ENCODE peak calls at places on chromosomes 2 and 18, in five cellular contexts. One of them, this sample, is unnamed.

GRCh38 chr2:10027931-10028330 is 15.4 kb upstream of the KLF11 start:
- DNase-seq in neural progenitor cell: no peak
- DNase-seq in heart right ventricle: no peak
- DNase-seq in IMR-90: no peak
- DNase-seq in ovary: no peak
- DNase-seq in this sample: no peak

GRCh38 chr2:231455890-231456289 is 8.4 kb downstream of the NCL start:
- DNase-seq in ovary: no peak
- DNase-seq in heart right ventricle: no peak
- DNase-seq in IMR-90: no peak
- DNase-seq in neural progenitor cell: no peak
- DNase-seq in this sample: no peak

GRCh38 chr2:65918760-65919187 is 486.4 kb upstream of the SPRED2 start:
- DNase-seq in ovary: no peak
- DNase-seq in neural progenitor cell: no peak
- DNase-seq in heart right ventricle: no peak
- DNase-seq in IMR-90: no peak
- DNase-seq in this sample: peak

GRCh38 chr2:191846787-191847620 is at the start of gene CAVIN2:
- DNase-seq in ovary: peak
- DNase-seq in heart right ventricle: peak
- DNase-seq in neural progenitor cell: peak
- DNase-seq in IMR-90: peak
- DNase-seq in this sample: peak

GRCh38 chr2:146801886-146802285 is 1042.9 kb upstream of the ACVR2A start:
- DNase-seq in neural progenitor cell: no peak
- DNase-seq in ovary: no peak
- DNase-seq in IMR-90: no peak
- DNase-seq in heart right ventricle: no peak
- DNase-seq in this sample: peak

GRCh38 chr2:175167076-175167791 is 769 bp downstream of the ATF2 start:
- DNase-seq in heart right ventricle: peak
- DNase-seq in neural progenitor cell: no peak
- DNase-seq in IMR-90: no peak
- DNase-seq in ovary: peak
- DNase-seq in this sample: peak

GRCh38 chr2:53768233-53768542 is 584 bp downstream of the CHAC2 start:
- DNase-seq in neural progenitor cell: peak
- DNase-seq in ovary: no peak
- DNase-seq in IMR-90: no peak
- DNase-seq in heart right ventricle: no peak
- DNase-seq in this sample: no peak

GRCh38 chr18:79452991-79453645 is 57.4 kb downstream of the NFATC1 start:
- DNase-seq in ovary: no peak
- DNase-seq in neural progenitor cell: no peak
- DNase-seq in IMR-90: no peak
- DNase-seq in heart right ventricle: no peak
- DNase-seq in this sample: no peak

GRCh38 chr18:79903071-79903635 is 48.3 kb downstream of the SLC66A2 start:
- DNase-seq in neural progenitor cell: no peak
- DNase-seq in heart right ventricle: no peak
- DNase-seq in ovary: peak
- DNase-seq in IMR-90: no peak
- DNase-seq in this sample: no peak

GRCh38 chr18:42100917-42101316 is 145.9 kb downstream of the PIK3C3 start:
- DNase-seq in IMR-90: no peak
- DNase-seq in heart right ventricle: no peak
- DNase-seq in ovary: no peak
- DNase-seq in neural progenitor cell: no peak
- DNase-seq in this sample: no peak

GRCh38 chr18:68660355-68661183 is 54.3 kb downstream of the TMX3 start:
- DNase-seq in ovary: no peak
- DNase-seq in IMR-90: peak
- DNase-seq in neural progenitor cell: peak
- DNase-seq in heart right ventricle: no peak
- DNase-seq in this sample: peak

GRCh38 chr18:74906189-74906588 is 302.8 kb downstream of the PTGR3 start:
- DNase-seq in neural progenitor cell: no peak
- DNase-seq in ovary: no peak
- DNase-seq in IMR-90: peak
- DNase-seq in heart right ventricle: no peak
- DNase-seq in this sample: peak

GRCh38 chr2:145931836-145932352 is 1412.0 kb upstream of the ZEB2 start:
- DNase-seq in IMR-90: no peak
- DNase-seq in ovary: no peak
- DNase-seq in neural progenitor cell: no peak
- DNase-seq in heart right ventricle: no peak
- DNase-seq in this sample: no peak

GRCh38 chr2:120825370-120826259 is 89.9 kb downstream of the GLI2 start:
- DNase-seq in neural progenitor cell: no peak
- DNase-seq in IMR-90: peak
- DNase-seq in heart right ventricle: peak
- DNase-seq in ovary: peak
- DNase-seq in this sample: peak

GRCh38 chr2:20670315-20671035 is 3.5 kb downstream of the GDF7 start:
- DNase-seq in neural progenitor cell: peak
- DNase-seq in ovary: no peak
- DNase-seq in heart right ventricle: no peak
- DNase-seq in IMR-90: no peak
- DNase-seq in this sample: no peak

GRCh38 chr2:26616032-26616863 is 24.9 kb downstream of the CIB4 start:
- DNase-seq in IMR-90: no peak
- DNase-seq in neural progenitor cell: no peak
- DNase-seq in heart right ventricle: no peak
- DNase-seq in ovary: no peak
- DNase-seq in this sample: no peak

GRCh38 chr18:69127844-69128486 is 272.7 kb upstream of the DOK6 start:
- DNase-seq in IMR-90: no peak
- DNase-seq in neural progenitor cell: no peak
- DNase-seq in ovary: no peak
- DNase-seq in heart right ventricle: no peak
- DNase-seq in this sample: no peak

GRCh38 chr2:26754972-26755670 is 9.0 kb upstream of the SLC35F6 start:
- DNase-seq in neural progenitor cell: peak
- DNase-seq in heart right ventricle: no peak
- DNase-seq in ovary: no peak
- DNase-seq in IMR-90: no peak
- DNase-seq in this sample: no peak

GRCh38 chr2:149038442-149039212 is at the start of gene LYPD6B:
- DNase-seq in IMR-90: no peak
- DNase-seq in neural progenitor cell: peak
- DNase-seq in ovary: no peak
- DNase-seq in heart right ventricle: no peak
- DNase-seq in this sample: peak

GRCh38 chr2:172461591-172462392 is 34.4 kb downstream of the ITGA6 start:
- DNase-seq in ovary: peak
- DNase-seq in heart right ventricle: peak
- DNase-seq in neural progenitor cell: peak
- DNase-seq in IMR-90: peak
- DNase-seq in this sample: peak

GRCh38 chr2:33322099-33322498 is 154.3 kb upstream of the RASGRP3 start:
- DNase-seq in heart right ventricle: peak
- DNase-seq in neural progenitor cell: no peak
- DNase-seq in IMR-90: peak
- DNase-seq in ovary: peak
- DNase-seq in this sample: no peak

GRCh38 chr2:149028377-149028776 is 10.1 kb upstream of the LYPD6B start:
- DNase-seq in IMR-90: no peak
- DNase-seq in ovary: no peak
- DNase-seq in neural progenitor cell: no peak
- DNase-seq in heart right ventricle: no peak
- DNase-seq in this sample: peak

GRCh38 chr18:38367473-38367872 is 801.9 kb upstream of the CELF4 start:
- DNase-seq in IMR-90: no peak
- DNase-seq in ovary: no peak
- DNase-seq in heart right ventricle: no peak
- DNase-seq in neural progenitor cell: no peak
- DNase-seq in this sample: no peak

GRCh38 chr2:207847098-207847806 is 77.5 kb upstream of the FZD5 start:
- DNase-seq in heart right ventricle: no peak
- DNase-seq in IMR-90: no peak
- DNase-seq in neural progenitor cell: no peak
- DNase-seq in ovary: no peak
- DNase-seq in this sample: no peak

GRCh38 chr2:44981714-44982108 is 27.5 kb downstream of the SIX2 start:
- DNase-seq in ovary: peak
- DNase-seq in neural progenitor cell: peak
- DNase-seq in heart right ventricle: peak
- DNase-seq in IMR-90: peak
- DNase-seq in this sample: peak

GRCh38 chr2:222671259-222672067 is at the start of gene MOGAT1:
- DNase-seq in ovary: peak
- DNase-seq in IMR-90: no peak
- DNase-seq in neural progenitor cell: peak
- DNase-seq in heart right ventricle: peak
- DNase-seq in this sample: peak

GRCh38 chr2:75788154-75788553 is 77.4 kb upstream of the GCFC2 start:
- DNase-seq in ovary: no peak
- DNase-seq in neural progenitor cell: no peak
- DNase-seq in IMR-90: no peak
- DNase-seq in heart right ventricle: no peak
- DNase-seq in this sample: peak

GRCh38 chr2:8680931-8681760 is 710 bp upstream of the ID2 start:
- DNase-seq in heart right ventricle: peak
- DNase-seq in IMR-90: peak
- DNase-seq in ovary: peak
- DNase-seq in neural progenitor cell: peak
- DNase-seq in this sample: peak

DNA sequence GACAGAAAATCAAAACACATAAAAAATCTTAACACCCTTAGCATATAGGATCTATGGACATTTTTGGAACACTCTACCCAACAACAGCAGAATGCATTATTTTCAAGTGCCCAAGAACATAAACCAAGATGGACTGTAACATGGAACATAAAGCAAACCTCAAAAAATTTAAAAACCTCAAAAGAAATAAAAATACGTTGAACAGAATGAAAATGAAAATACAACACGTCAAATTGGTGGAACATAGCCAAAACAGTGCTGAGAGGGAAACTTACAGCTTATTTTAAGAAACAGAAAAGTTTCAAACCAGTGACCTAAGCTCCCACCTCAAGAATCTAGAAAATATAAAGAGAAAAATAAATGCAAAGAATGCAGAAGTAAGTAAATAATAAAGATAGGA is 58.3 kb upstream of the BCL2L11 start:
- DNase-seq in IMR-90: no peak
- DNase-seq in heart right ventricle: no peak
- DNase-seq in neural progenitor cell: no peak
- DNase-seq in ovary: no peak
- DNase-seq in this sample: no peak
- H3K4me3 ChIP-seq in IMR-90: no peak
- H3K4me3 ChIP-seq in heart right ventricle: no peak
- H3K4me3 ChIP-seq in neural progenitor cell: no peak
- H3K4me3 ChIP-seq in ovary: no peak
- H3K4me3 ChIP-seq in this sample: no peak

DNA sequence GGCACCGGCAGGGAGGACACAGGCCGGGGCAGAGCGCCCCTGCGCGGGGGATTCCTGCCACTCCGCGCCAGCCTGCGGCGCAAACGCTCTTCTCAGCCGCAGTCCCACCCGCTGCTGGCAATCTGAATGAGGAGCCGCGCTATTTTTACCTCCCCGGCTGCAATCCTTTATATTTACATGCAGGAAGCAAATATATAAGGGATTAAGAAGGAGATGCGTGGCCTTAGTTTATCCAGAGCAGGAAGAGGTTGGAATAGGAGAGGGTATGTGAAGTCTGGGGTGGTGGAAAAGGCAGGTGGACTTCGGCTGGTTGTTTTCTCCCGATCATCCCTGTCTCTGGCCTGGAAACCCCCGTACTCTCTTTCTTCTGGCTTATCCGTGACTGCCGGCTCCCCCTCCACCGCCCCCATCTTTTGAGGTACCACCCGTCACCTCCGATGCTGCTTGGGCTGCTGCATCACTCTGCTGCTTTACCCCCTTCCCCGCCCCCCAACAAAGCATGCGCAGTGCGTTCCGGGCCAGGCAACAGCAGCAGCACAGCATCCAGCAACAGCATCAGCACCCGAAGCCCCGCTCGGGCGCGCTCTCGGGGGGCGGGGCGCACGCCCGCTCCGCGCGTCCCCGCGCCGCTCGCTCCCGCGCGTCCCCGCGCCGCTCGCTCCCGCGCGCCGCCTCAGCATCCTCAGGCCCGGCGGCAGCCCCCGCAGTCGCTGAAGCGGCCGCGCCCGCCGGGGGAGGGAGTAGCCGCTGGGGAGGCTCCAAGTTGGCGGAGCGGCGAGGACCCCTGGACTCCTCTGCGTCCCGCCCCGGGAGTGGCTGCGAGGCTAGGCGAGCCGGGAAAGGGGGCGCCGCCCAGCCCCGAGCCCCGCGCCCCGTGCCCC is at the start of gene ADAM23:
- DNase-seq in heart right ventricle: peak
- DNase-seq in neural progenitor cell: peak
- DNase-seq in ovary: peak
- DNase-seq in IMR-90: peak
- DNase-seq in this sample: peak
- TF ChIP-seq CTCF in heart right ventricle: peak
- TF ChIP-seq CTCF in neural progenitor cell: peak
- TF ChIP-seq CTCF in ovary: no peak
- TF ChIP-seq CTCF in IMR-90: peak
- TF ChIP-seq CTCF in this sample: no peak

GRCh38 chr2:3654031-3654430 is 4.0 kb upstream of the ALLC start:
- DNase-seq in ovary: no peak
- DNase-seq in neural progenitor cell: no peak
- DNase-seq in IMR-90: no peak
- DNase-seq in heart right ventricle: no peak
- DNase-seq in this sample: no peak

GRCh38 chr2:3649581-3649980 is 8.4 kb upstream of the ALLC start:
- DNase-seq in IMR-90: no peak
- DNase-seq in heart right ventricle: no peak
- DNase-seq in neural progenitor cell: no peak
- DNase-seq in ovary: peak
- DNase-seq in this sample: no peak

GRCh38 chr2:3650140-3650944 is 7.7 kb upstream of the ALLC start:
- DNase-seq in ovary: no peak
- DNase-seq in neural progenitor cell: no peak
- DNase-seq in IMR-90: no peak
- DNase-seq in heart right ventricle: no peak
- DNase-seq in this sample: no peak

GRCh38 chr2:3652896-3653625 is 4.9 kb upstream of the ALLC start:
- DNase-seq in ovary: no peak
- DNase-seq in neural progenitor cell: no peak
- DNase-seq in heart right ventricle: no peak
- DNase-seq in IMR-90: no peak
- DNase-seq in this sample: no peak

GRCh38 chr2:3651686-3652516 is 6.1 kb upstream of the ALLC start:
- DNase-seq in heart right ventricle: peak
- DNase-seq in neural progenitor cell: peak
- DNase-seq in IMR-90: no peak
- DNase-seq in ovary: peak
- DNase-seq in this sample: peak
- H3K4me3 ChIP-seq in heart right ventricle: peak
- H3K4me3 ChIP-seq in neural progenitor cell: peak
- H3K4me3 ChIP-seq in IMR-90: no peak
- H3K4me3 ChIP-seq in ovary: peak
- H3K4me3 ChIP-seq in this sample: peak

GRCh38 chr2:236167297-236168109 is 683 bp downstream of the GBX2 start:
- DNase-seq in ovary: no peak
- DNase-seq in heart right ventricle: no peak
- DNase-seq in IMR-90: peak
- DNase-seq in neural progenitor cell: peak
- DNase-seq in this sample: peak
- TF ChIP-seq CTCF in ovary: no peak
- TF ChIP-seq CTCF in heart right ventricle: peak
- TF ChIP-seq CTCF in IMR-90: peak
- TF ChIP-seq CTCF in neural progenitor cell: peak
- TF ChIP-seq CTCF in this sample: peak

This sample was measured in epithelial cell of esophagus.